ENCODE peak calls at places on chromosome 16, in four cellular contexts. C is CD4-positive, alpha-beta T cell; N is psoas muscle; A is fibroblast of lung. F is an unnamed sample.

GRCh38 chr16:24070851-24071250 is 185.3 kb upstream of the CACNG3 start:
- DNase-seq in C (no peak), N (no peak), A (peak; percentile 21), F (peak; percentile 34)

GRCh38 chr16:78106659-78107058 is 7.2 kb downstream of the WWOX start:
- DNase-seq in C (no peak), N (no peak), A (no peak), F (no peak)

GRCh38 chr16:1257561-1258217 is 1.8 kb downstream of the TPSD1 start:
- DNase-seq in C (no peak), N (no peak), A (no peak), F (no peak)

GRCh38 chr16:67470314-67470713 is 10.6 kb downstream of the ATP6V0D1 start:
- DNase-seq in C (no peak), N (peak; percentile 94), A (no peak), F (no peak)

GRCh38 chr16:83937267-83937666 is 15.8 kb upstream of the OSGIN1 start:
- DNase-seq in C (no peak), N (no peak), A (no peak), F (no peak)

GRCh38 chr16:72021043-72021442 is 12.5 kb downstream of the DHODH start:
- DNase-seq in C (no peak), N (no peak), A (no peak), F (no peak)

GRCh38 chr16:83913234-83913633 is 14.3 kb downstream of the MLYCD start:
- DNase-seq in C (no peak), N (peak; percentile 79), A (peak; percentile 84), F (no peak)

GRCh38 chr16:88754912-88755744 is 29.9 kb downstream of the PIEZO1 start:
- DNase-seq in C (no peak), N (no peak), A (peak; percentile 42), F (peak; percentile 21)

GRCh38 chr16:3190949-3191353 is 2.9 kb downstream of the OR1F1 start:
- DNase-seq in C (no peak), N (no peak), A (no peak), F (no peak)

GRCh38 chr16:66606000-66606751 is 1.7 kb downstream of the CMTM3 start:
- DNase-seq in C (no peak), N (no peak), A (no peak), F (peak; percentile 25)

GRCh38 chr16:51137097-51137496 is 14.0 kb downstream of the SALL1 start:
- DNase-seq in C (no peak), N (no peak), A (no peak), F (no peak)

GRCh38 chr16:89364603-89365002 is 125.8 kb downstream of the ANKRD11 start:
- DNase-seq in C (no peak), N (no peak), A (peak; percentile 61), F (no peak)

GRCh38 chr16:1715220-1715619 is 9.2 kb downstream of the MAPK8IP3 start:
- DNase-seq in C (no peak), N (no peak), A (no peak), F (no peak)

GRCh38 chr16:27383511-27384243 is 18.3 kb upstream of the IL21R start:
- DNase-seq in C (no peak), N (peak; percentile 55), A (no peak), F (peak; percentile 96)

GRCh38 chr16:73713301-73713700 is 583.3 kb upstream of the PSMD7 start:
- DNase-seq in C (no peak), N (no peak), A (peak; percentile 17), F (no peak)

GRCh38 chr16:52099382-52099781 is 447.6 kb downstream of the TOX3 start:
- DNase-seq in C (no peak), N (no peak), A (no peak), F (no peak)

GRCh38 chr16:74984194-74984669 is 691 bp downstream of the WDR59 start:
- DNase-seq in C (no peak), N (no peak), A (no peak), F (peak; percentile 35)

GRCh38 chr16:80570106-80570478 is 29.3 kb downstream of the DYNLRB2 start:
- DNase-seq in C (no peak), N (no peak), A (peak; percentile 67), F (no peak)

GRCh38 chr16:66905633-66906539 is 12.8 kb downstream of the CDH16 start:
- DNase-seq in C (peak; percentile 26), N (no peak), A (no peak), F (no peak)

GRCh38 chr16:67283039-67283825 is 3.9 kb downstream of the PLEKHG4 start:
- DNase-seq in C (no peak), N (no peak), A (no peak), F (no peak)

GRCh38 chr16:29899516-29900101 is at the start of gene SEZ6L2:
- DNase-seq in C (no peak), N (peak; percentile 30), A (peak; percentile 81), F (peak; percentile 51)

GRCh38 chr16:66165879-66166278 is 200.6 kb upstream of the CDH5 start:
- DNase-seq in C (no peak), N (no peak), A (peak; percentile 36), F (no peak)

GRCh38 chr16:67432491-67432890 is 1.6 kb downstream of the HSD11B2 start:
- DNase-seq in C (no peak), N (no peak), A (no peak), F (no peak)

GRCh38 chr16:51129105-51129504 is 22.0 kb downstream of the SALL1 start:
- DNase-seq in C (no peak), N (no peak), A (no peak), F (no peak)

GRCh38 chr16:88068476-88069396 is 117.5 kb downstream of the BANP start:
- DNase-seq in C (no peak), N (no peak), A (no peak), F (no peak)

GRCh38 chr16:81036751-81037350 is 1.2 kb downstream of the ATMIN start:
- DNase-seq in C (no peak), N (no peak), A (no peak), F (no peak)

GRCh38 chr16:1279945-1280589 is 24.2 kb downstream of the TPSD1 start:
- DNase-seq in C (no peak), N (no peak), A (no peak), F (no peak)

GRCh38 chr16:90018297-90019200 is 707 bp downstream of the DBNDD1 start:
- DNase-seq in C (no peak), N (no peak), A (no peak), F (no peak)

GRCh38 chr16:20766294-20766693 is 2.5 kb downstream of the ACSM3 start:
- DNase-seq in C (no peak), N (no peak), A (no peak), F (no peak)

GRCh38 chr16:20765732-20766131 is 1.9 kb downstream of the ACSM3 start:
- DNase-seq in C (no peak), N (no peak), A (no peak), F (no peak)

GRCh38 chr16:20762404-20763123 is 1.2 kb upstream of the ACSM3 start:
- DNase-seq in C (no peak), N (no peak), A (no peak), F (no peak)

GRCh38 chr16:20761175-20761574 is 2.6 kb upstream of the ACSM3 start:
- DNase-seq in C (no peak), N (no peak), A (no peak), F (no peak)

DNA sequence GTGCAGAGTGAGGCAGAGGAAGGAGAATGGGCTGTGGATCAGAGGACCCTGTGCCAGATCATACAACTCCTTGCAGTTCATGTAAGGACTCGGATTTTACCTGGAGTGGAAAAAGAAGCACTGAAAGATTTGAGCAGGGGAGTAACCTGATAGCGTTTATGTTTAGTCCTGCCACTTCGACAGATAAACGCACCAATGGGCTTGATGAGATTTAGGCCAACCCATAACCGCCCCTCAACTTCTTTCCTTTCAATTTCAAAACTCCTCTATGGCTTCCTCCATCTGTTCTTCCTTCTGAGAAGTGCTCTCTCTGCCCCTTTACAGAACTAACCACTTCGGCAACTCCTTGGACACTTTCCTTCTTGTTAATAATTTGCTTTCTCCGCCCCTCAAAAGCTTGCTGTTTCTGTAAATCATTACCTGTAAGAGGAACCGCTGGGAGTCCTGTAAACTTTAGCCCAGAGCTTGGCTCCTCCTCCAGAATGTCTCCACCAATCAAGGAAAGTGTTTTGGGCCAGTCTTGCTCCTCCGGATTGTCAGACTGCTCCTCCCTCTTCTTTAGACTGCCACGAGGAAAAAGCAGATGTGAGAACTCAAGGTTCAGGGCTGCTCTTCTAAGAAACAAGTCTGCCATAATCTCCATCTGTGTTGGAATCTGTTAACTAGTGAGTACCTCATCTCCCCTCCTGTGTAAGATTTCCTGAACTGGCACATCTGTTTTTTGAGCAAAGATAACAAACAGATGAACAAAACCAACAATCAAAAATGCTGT is at the start of gene ACSM3:
- DNase-seq in C (peak; percentile 44), N (no peak), A (peak; percentile 83), F (peak; percentile 87)
- H3K27ac ChIP-seq in C (peak within 1 kb of the TSS; percentile 49), N (no peak within 1 kb of the TSS), A (no peak within 1 kb of the TSS), F (peak within 1 kb of the TSS; percentile 62)

GRCh38 chr16:22813946-22814325 is at the start of gene HS3ST2:
- DNase-seq in C (no peak), N (peak; percentile 21), A (no peak), F (no peak)
- TF ChIP-seq CTCF in C (no peak), N (peak; percentile 36), A (peak; percentile 10), F (no peak)

GRCh38 chr16:20167323-20167722 is 93.6 kb upstream of the GPR139 start:
- DNase-seq in C (no peak), N (no peak), A (no peak), F (no peak)
- H3K27ac ChIP-seq in C (no peak overlapping the region), N (no peak overlapping the region), A (no peak overlapping the region), F (no peak overlapping the region)

GRCh38 chr16:9943121-9943520 is 239.1 kb downstream of the GRIN2A start:
- DNase-seq in C (no peak), N (no peak), A (no peak), F (no peak)

GRCh38 chr16:9949396-9949795 is 232.8 kb downstream of the GRIN2A start:
- DNase-seq in C (no peak), N (no peak), A (no peak), F (no peak)

GRCh38 chr16:9941245-9941644 is 241.0 kb downstream of the GRIN2A start:
- DNase-seq in C (no peak), N (no peak), A (no peak), F (no peak)

GRCh38 chr16:9948933-9949332 is 233.3 kb downstream of the GRIN2A start:
- DNase-seq in C (no peak), N (no peak), A (no peak), F (no peak)

DNA sequence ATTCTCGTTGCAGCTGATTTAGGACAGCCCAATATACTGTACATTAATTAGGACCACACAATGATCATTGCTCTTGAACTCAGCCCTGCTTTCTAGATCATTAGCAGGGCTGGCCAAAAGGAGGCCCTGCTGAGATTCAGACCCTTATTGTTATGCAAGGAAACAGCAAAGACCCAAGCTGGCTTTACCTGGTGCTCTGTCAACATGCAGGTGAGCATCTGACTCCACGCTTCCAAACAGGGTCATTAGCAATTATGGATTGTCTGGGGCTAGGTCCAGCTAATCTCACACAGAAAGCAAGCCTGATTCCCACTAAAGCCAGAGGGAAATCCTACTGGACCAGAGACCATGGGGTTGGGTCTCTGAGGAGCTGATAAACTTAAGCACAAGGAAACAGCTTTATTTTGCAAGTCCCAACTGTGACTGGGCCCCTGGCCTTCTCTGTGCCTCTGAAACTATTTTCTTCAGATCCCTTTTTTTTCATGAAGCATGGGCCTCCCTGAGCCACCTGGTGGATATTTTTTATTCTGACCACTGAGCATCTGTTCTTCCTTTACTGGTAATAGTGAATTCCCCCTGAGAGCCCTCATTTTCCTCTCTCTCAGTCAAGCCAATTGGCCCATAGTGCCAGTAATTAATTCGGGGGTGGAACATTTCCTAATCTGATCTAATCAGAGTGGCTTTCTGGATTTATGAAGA is 236.1 kb downstream of the GRIN2A start:
- DNase-seq in C (no peak), N (no peak), A (no peak), F (no peak)
- TF ChIP-seq CTCF in C (no peak), N (no peak), A (no peak), F (no peak)

GRCh38 chr16:4393243-4393606 is 21.6 kb downstream of the VASN start:
- DNase-seq in C (no peak), N (no peak), A (no peak), F (no peak)
- H3K27ac ChIP-seq in C (no peak overlapping the region), N (peak overlapping the region; percentile 23), A (peak overlapping the region; percentile 78), F (no peak overlapping the region)